ENCODE peak calls at places on chromosomes 4 and X, in five cellular contexts. H, P, F, Z and Y are unnamed samples.
A peak's percentile ranks its signal among the peaks of the same experiment; 100 is the strongest.

GRCh38 chr4:90174622-90175023 is 47.4 kb downstream of the CCSER1 start:
- DNase-seq in H (no peak), P (no peak), F (no peak), Z (no peak), Y (no peak)

GRCh38 chrX:54785901-54786300 is 12.2 kb downstream of the ITIH6 start:
- DNase-seq in H (no peak), P (peak; percentile 32), F (no peak), Z (peak; percentile 29), Y (peak; percentile 35)

GRCh38 chr4:70885174-70885573 is 17.0 kb upstream of the MOB1B start:
- DNase-seq in H (no peak), P (no peak), F (no peak), Z (no peak), Y (no peak)

GRCh38 chr4:7128234-7128633 is 60.4 kb upstream of the GRPEL1 start:
- DNase-seq in H (no peak), P (no peak), F (no peak), Z (no peak), Y (no peak)

GRCh38 chr4:1900087-1900433 is 28.9 kb downstream of the NSD2 start:
- DNase-seq in H (no peak), P (no peak), F (no peak), Z (no peak), Y (no peak)

GRCh38 chrX:129998006-129998405 is 15.6 kb downstream of the BCORL1 start:
- DNase-seq in H (no peak), P (no peak), F (no peak), Z (no peak), Y (no peak)

GRCh38 chrX:104697264-104697663 is 131.3 kb downstream of the IL1RAPL2 start:
- DNase-seq in H (no peak), P (no peak), F (no peak), Z (no peak), Y (no peak)

GRCh38 chr4:26896636-26897035 is 36.0 kb downstream of the STIM2 start:
- DNase-seq in H (no peak), P (peak; percentile 42), F (no peak), Z (no peak), Y (peak; percentile 59)

GRCh38 chr4:122150896-122151295 is 1.2 kb upstream of the BLTP1 start:
- DNase-seq in H (no peak), P (no peak), F (no peak), Z (no peak), Y (no peak)

GRCh38 chrX:133985164-133986007 is at the start of gene GPC3:
- DNase-seq in H (no peak), P (peak; percentile 41), F (peak; percentile 8), Z (peak; percentile 31), Y (peak; percentile 20)

GRCh38 chrX:5306654-5307121 is 922.0 kb downstream of the NLGN4X start:
- DNase-seq in H (no peak), P (no peak), F (no peak), Z (no peak), Y (no peak)

GRCh38 chr4:27807207-27807606 is 946.6 kb downstream of the STIM2 start:
- DNase-seq in H (no peak), P (no peak), F (no peak), Z (no peak), Y (peak; percentile 25)

GRCh38 chrX:17860811-17861495 is at the start of gene RAI2:
- DNase-seq in H (no peak), P (no peak), F (no peak), Z (peak; percentile 45), Y (no peak)

GRCh38 chrX:48945517-48946348 is 11.7 kb downstream of the OTUD5 start:
- DNase-seq in H (no peak), P (peak; percentile 62), F (peak; percentile 62), Z (peak; percentile 63), Y (peak; percentile 66)

GRCh38 chrX:78105944-78106650 is 2.0 kb downstream of the PGK1 start:
- DNase-seq in H (no peak), P (no peak), F (no peak), Z (no peak), Y (no peak)

GRCh38 chr4:45987858-45988257 is 136.0 kb downstream of the GABRG1 start:
- DNase-seq in H (no peak), P (no peak), F (no peak), Z (no peak), Y (no peak)

GRCh38 chr4:30721353-30722091 is 1.4 kb downstream of the PCDH7 start:
- DNase-seq in H (no peak), P (peak; percentile 39), F (peak; percentile 3), Z (no peak), Y (peak; percentile 36)

GRCh38 chrX:55336176-55336575 is 71.5 kb upstream of the PAGE3 start:
- DNase-seq in H (no peak), P (no peak), F (no peak), Z (no peak), Y (no peak)

GRCh38 chr4:114728426-114728825 is 129.8 kb downstream of the UGT8 start:
- DNase-seq in H (no peak), P (no peak), F (no peak), Z (no peak), Y (no peak)

GRCh38 chr4:145436793-145437192 is 44.9 kb upstream of the SMAD1 start:
- DNase-seq in H (no peak), P (no peak), F (no peak), Z (no peak), Y (no peak)

GRCh38 chrX:103063191-103063845 is 653 bp downstream of the BEX1 start:
- DNase-seq in H (no peak), P (peak; percentile 55), F (no peak), Z (no peak), Y (peak; percentile 54)

GRCh38 chr4:81469774-81470455 is 1.8 kb downstream of the RASGEF1B start:
- DNase-seq in H (no peak), P (no peak), F (no peak), Z (no peak), Y (no peak)
- H3K4me3 ChIP-seq in H (peak overlapping the region; percentile 77), P (peak overlapping the region; percentile 71), F (no peak overlapping the region), Z (peak overlapping the region; percentile 91), Y (no peak overlapping the region)

DNA sequence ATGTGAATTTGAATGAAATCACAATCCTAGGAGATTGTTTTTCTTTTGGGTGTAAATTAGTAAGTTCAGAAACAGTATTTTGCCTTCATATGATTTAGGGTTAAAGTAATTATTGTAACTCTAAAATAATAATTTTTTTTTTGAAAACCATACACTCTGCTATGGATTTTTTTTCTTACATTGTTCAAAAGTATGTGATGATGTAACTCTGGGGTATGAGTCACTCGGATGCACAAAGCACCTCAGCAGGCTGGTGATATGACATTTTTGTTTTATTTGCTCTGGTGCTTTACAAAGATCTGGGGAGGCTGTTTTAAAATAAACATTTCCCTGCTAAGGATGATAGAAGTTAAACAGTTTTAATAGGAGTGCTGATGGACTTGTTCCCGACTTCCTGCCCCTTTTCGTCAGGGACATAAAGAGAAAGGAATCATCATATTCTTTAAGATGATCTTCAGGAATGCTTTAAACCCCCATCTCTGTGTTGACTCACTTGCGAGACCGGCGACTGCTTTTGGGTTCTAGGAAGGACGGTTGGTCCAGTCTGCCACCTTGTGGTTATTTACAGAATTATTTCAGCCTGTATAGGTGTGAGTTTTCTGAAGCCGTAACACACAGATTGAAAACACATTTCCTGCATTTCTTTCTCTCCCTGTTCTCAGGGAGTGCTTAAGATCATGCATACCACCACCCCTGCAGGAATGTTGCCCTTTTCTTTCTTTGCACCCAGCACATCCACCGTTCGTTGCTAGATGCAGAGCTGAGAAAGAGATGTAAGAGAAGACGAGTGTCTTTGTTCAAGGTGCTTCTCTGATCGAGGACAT is 72.5 kb downstream of the RAPGEF2 start:
- DNase-seq in H (peak; percentile 69), P (peak; percentile 92), F (peak; percentile 36), Z (peak; percentile 73), Y (peak; percentile 96)
- H3K4me3 ChIP-seq in H (no peak overlapping the region), P (peak overlapping the region; percentile 42), F (peak overlapping the region; percentile 21), Z (peak overlapping the region; percentile 3), Y (peak overlapping the region; percentile 37)

GRCh38 chr4:176489001-176489400 is 169.2 kb downstream of the SPCS3 start:
- DNase-seq in H (no peak), P (no peak), F (no peak), Z (no peak), Y (no peak)

DNA sequence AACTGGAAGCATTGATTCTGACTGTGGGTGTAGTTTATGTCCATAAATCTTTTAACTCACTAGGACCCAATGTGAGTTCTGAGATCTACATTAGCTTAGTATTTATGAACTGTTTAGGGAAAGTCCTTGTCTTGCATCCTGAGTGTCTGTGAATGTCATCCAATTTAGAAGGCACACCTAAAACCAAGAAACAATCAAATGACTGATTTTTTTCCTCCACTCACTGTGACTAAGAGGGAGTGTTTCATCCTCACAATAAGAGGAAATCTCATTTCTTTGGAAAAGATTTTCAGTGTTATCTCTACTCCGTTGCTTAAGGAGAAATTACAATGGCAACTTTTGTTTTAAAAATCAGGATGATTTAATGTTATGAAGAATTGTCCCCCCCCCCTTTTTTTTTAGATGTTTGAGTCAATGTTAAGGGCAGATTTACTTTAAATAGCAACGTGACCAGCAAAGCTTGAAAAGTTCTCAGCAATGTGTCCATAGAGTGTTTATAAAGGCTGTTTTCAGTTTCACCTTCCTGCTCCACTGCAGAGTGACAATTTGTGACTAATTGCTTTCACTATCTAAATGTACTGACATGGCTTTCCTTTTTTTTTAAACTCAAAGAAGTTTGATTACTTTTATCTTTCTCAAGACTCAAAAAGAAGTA is 173.0 kb downstream of the SPCS3 start:
- DNase-seq in H (no peak), P (peak; percentile 72), F (no peak), Z (no peak), Y (peak; percentile 22)
- H3K4me3 ChIP-seq in H (no peak overlapping the region), P (peak overlapping the region; percentile 47), F (no peak overlapping the region), Z (no peak overlapping the region), Y (no peak overlapping the region)

DNA sequence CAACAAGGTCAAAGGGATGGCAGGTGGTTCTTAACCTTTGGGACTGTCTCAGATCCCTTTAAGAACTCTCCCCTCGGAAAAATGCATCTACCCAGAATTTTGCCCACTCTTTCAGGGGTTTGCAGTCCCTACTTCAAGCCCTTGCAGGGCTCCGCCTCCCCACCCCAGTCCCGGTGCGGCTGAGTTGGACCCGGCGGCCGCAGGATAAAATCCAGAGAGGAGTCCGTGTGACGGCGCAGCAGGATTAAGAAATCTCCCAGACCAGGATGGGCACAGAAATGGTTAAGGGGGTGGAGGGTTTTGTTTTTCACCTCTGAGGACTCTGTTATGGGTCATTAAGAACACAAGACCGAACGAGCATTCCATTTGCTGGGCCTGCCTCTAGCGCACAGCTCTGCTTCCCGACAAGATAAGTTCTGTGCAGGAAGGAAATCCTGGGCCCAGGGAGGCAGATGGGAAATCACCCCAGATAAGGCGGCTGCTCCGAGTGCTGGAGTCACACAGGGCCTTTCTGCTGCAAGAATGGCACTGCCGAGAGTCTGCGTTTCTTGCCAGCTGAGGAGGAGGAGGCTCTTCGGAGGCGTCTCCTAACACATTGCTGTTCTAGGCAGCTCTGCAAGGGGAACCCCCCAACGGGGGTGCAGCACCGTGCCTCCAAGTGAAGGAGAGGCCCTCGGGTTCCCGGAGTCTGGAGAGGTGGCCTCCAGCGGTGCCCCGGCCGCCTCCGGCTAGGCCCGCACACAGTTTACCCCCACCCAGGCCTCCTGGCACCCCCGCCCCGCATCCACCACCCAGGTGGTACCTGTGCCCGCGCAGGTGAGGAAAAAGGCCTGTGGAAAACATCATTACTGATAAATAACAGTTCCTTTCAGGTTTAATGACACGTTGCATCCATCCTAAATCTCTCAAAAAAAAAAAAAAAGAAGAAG is 277.6 kb downstream of the BCOR start:
- DNase-seq in H (peak; percentile 63), P (peak; percentile 56), F (no peak), Z (no peak), Y (no peak)
- H3K4me3 ChIP-seq in H (peak overlapping the region; percentile 50), P (peak overlapping the region; percentile 24), F (peak overlapping the region; percentile 63), Z (no peak overlapping the region), Y (peak overlapping the region; percentile 50)

GRCh38 chrX:135295944-135296305 is 13.4 kb upstream of the ETDC start:
- DNase-seq in H (no peak), P (no peak), F (no peak), Z (no peak), Y (no peak)
- H3K4me3 ChIP-seq in H (peak overlapping the region; percentile 29), P (peak overlapping the region; percentile 46), F (no peak overlapping the region), Z (no peak overlapping the region), Y (peak overlapping the region; percentile 53)

GRCh38 chrX:19793471-19793870 is 93.9 kb downstream of the SH3KBP1 start:
- DNase-seq in H (no peak), P (no peak), F (no peak), Z (no peak), Y (no peak)
- H3K4me3 ChIP-seq in H (no peak overlapping the region), P (no peak overlapping the region), F (no peak overlapping the region), Z (no peak overlapping the region), Y (no peak overlapping the region)